ENCODE peak calls at places on chromosomes 3 and 15, in seven cellular contexts. I, N, K, O, L, A and F are unnamed samples.

GRCh38 chr3:13150624-13151023 is 77.4 kb upstream of the IQSEC1 start:
- DNase-seq in I (no peak), N (no peak), K (no peak), O (no peak), L (no peak), A (no peak), F (no peak)

GRCh38 chr15:85889956-85890619 is 95.4 kb upstream of the KLHL25 start:
- DNase-seq in I (no peak), N (no peak), K (no peak), O (no peak), L (no peak), A (no peak), F (no peak)

GRCh38 chr3:5888845-5889244 is 701.3 kb downstream of the EDEM1 start:
- DNase-seq in I (no peak), N (no peak), K (no peak), O (no peak), L (no peak), A (no peak), F (no peak)

GRCh38 chr3:126376464-126376863 is 18.2 kb upstream of the CFAP100 start:
- DNase-seq in I (no peak), N (no peak), K (no peak), O (no peak), L (no peak), A (no peak), F (peak)

GRCh38 chr3:84077479-84077878 is 881.3 kb upstream of the CADM2 start:
- DNase-seq in I (no peak), N (no peak), K (no peak), O (no peak), L (no peak), A (peak), F (no peak)

GRCh38 chr3:30747771-30748281 is 141.4 kb downstream of the TGFBR2 start:
- DNase-seq in I (no peak), N (peak), K (no peak), O (no peak), L (peak), A (peak), F (peak)

GRCh38 chr15:29252231-29252630 is 17.4 kb downstream of the NSMCE3 start:
- DNase-seq in I (no peak), N (no peak), K (no peak), O (no peak), L (no peak), A (no peak), F (no peak)

GRCh38 chr3:33874815-33875214 is 76.4 kb downstream of the PDCD6IP start:
- DNase-seq in I (no peak), N (no peak), K (no peak), O (no peak), L (no peak), A (no peak), F (no peak)

GRCh38 chr3:46107682-46108081 is 80.4 kb upstream of the XCR1 start:
- DNase-seq in I (no peak), N (no peak), K (no peak), O (no peak), L (no peak), A (no peak), F (no peak)

GRCh38 chr15:64149424-64150235 is 1.9 kb upstream of the SNX22 start:
- DNase-seq in I (no peak), N (no peak), K (no peak), O (no peak), L (no peak), A (peak), F (no peak)

GRCh38 chr15:56772868-56773639 is 39.7 kb upstream of the ZNF280D start:
- DNase-seq in I (no peak), N (no peak), K (no peak), O (no peak), L (no peak), A (no peak), F (peak)

GRCh38 chr3:178900244-178900643 is 171.4 kb downstream of the ZMAT3 start:
- DNase-seq in I (no peak), N (peak), K (no peak), O (no peak), L (no peak), A (no peak), F (no peak)

GRCh38 chr15:63609448-63609847 is 12.3 kb downstream of the FBXL22 start:
- DNase-seq in I (no peak), N (no peak), K (no peak), O (no peak), L (no peak), A (no peak), F (no peak)

GRCh38 chr15:62068071-62068786 is 1.5 kb downstream of the C2CD4A start:
- DNase-seq in I (peak), N (peak), K (peak), O (peak), L (peak), A (no peak), F (peak)

GRCh38 chr15:73755481-73755880 is 2.3 kb upstream of the INSYN1 start:
- DNase-seq in I (no peak), N (peak), K (no peak), O (no peak), L (no peak), A (no peak), F (no peak)

GRCh38 chr15:57611938-57612337 is 20.2 kb downstream of the MYZAP start:
- DNase-seq in I (no peak), N (no peak), K (peak), O (no peak), L (peak), A (peak), F (peak)

GRCh38 chr3:46386206-46386605 is 15.5 kb downstream of the CCR5 start:
- DNase-seq in I (no peak), N (peak), K (no peak), O (no peak), L (no peak), A (peak), F (peak)

GRCh38 chr15:100997442-100997841 is 78.3 kb downstream of the LRRK1 start:
- DNase-seq in I (no peak), N (no peak), K (no peak), O (no peak), L (no peak), A (no peak), F (peak)

GRCh38 chr3:50089603-50089945 is 855 bp downstream of the RBM5 start:
- DNase-seq in I (no peak), N (no peak), K (no peak), O (no peak), L (no peak), A (no peak), F (peak)

GRCh38 chr3:13299531-13300155 is 120.5 kb downstream of the NUP210 start:
- DNase-seq in I (no peak), N (no peak), K (no peak), O (no peak), L (no peak), A (no peak), F (no peak)

GRCh38 chr15:28117591-28117990 is 18.5 kb upstream of the OCA2 start:
- DNase-seq in I (no peak), N (no peak), K (no peak), O (no peak), L (no peak), A (no peak), F (no peak)

GRCh38 chr3:119413603-119414280 is 49.7 kb downstream of the TMEM39A start:
- DNase-seq in I (no peak), N (no peak), K (no peak), O (no peak), L (no peak), A (peak), F (no peak)

GRCh38 chr3:110995461-110996226 is 76.0 kb upstream of the NECTIN3 start:
- DNase-seq in I (no peak), N (no peak), K (no peak), O (no peak), L (peak), A (no peak), F (peak)

GRCh38 chr3:107421170-107421792 is 44.0 kb downstream of the CCDC54 start:
- DNase-seq in I (no peak), N (peak), K (no peak), O (no peak), L (peak), A (peak), F (peak)

GRCh38 chr3:76122007-76122406 is 336.7 kb upstream of the ZNF717 start:
- DNase-seq in I (no peak), N (no peak), K (no peak), O (no peak), L (no peak), A (no peak), F (peak)

GRCh38 chr3:52044869-52045616 is 11.3 kb downstream of the DUSP7 start:
- DNase-seq in I (no peak), N (no peak), K (no peak), O (no peak), L (no peak), A (no peak), F (no peak)